ENCODE peak calls at places on chromosomes 16 and 17, in six cellular contexts. I, H, S, B, T and X are unnamed samples.

GRCh38 chr17:79038545-79039135 is 14.7 kb downstream of the C1QTNF1 start:
- ATAC-seq in I (peak), H (no peak), S (peak), B (peak), T (no peak), X (peak)

GRCh38 chr17:2566056-2566455 is 27.4 kb upstream of the PAFAH1B1 start:
- ATAC-seq in I (no peak), H (no peak), S (no peak), B (no peak), T (no peak), X (no peak)

GRCh38 chr16:2040031-2040430 is 7.6 kb downstream of the NTHL1 start:
- ATAC-seq in I (no peak), H (no peak), S (no peak), B (no peak), T (peak), X (no peak)

GRCh38 chr17:15343749-15344148 is 2.4 kb upstream of the TEKT3 start:
- ATAC-seq in I (no peak), H (no peak), S (no peak), B (no peak), T (no peak), X (no peak)

GRCh38 chr16:3528406-3528805 is 27.6 kb downstream of the CLUAP1 start:
- ATAC-seq in I (no peak), H (no peak), S (no peak), B (no peak), T (no peak), X (no peak)

GRCh38 chr17:49387374-49388289 is 25.6 kb upstream of the ZNF652 start:
- ATAC-seq in I (no peak), H (peak), S (peak), B (peak), T (peak), X (no peak)

GRCh38 chr16:27495191-27495590 is 54.5 kb downstream of the GTF3C1 start:
- ATAC-seq in I (peak), H (no peak), S (no peak), B (no peak), T (no peak), X (peak)

GRCh38 chr16:53191413-53191812 is 136.6 kb downstream of the CHD9 start:
- ATAC-seq in I (no peak), H (no peak), S (no peak), B (no peak), T (no peak), X (no peak)

GRCh38 chr16:18943414-18943813 is 17.2 kb upstream of the SMG1 start:
- ATAC-seq in I (no peak), H (no peak), S (no peak), B (no peak), T (no peak), X (no peak)

GRCh38 chr17:45277992-45278391 is 16.1 kb upstream of the SPATA32 start:
- ATAC-seq in I (peak), H (no peak), S (no peak), B (peak), T (no peak), X (peak)
- TF ChIP-seq EP300 in I (no peak), H (no peak), S (no peak), B (no peak), T (no peak), X (no peak)

DNA sequence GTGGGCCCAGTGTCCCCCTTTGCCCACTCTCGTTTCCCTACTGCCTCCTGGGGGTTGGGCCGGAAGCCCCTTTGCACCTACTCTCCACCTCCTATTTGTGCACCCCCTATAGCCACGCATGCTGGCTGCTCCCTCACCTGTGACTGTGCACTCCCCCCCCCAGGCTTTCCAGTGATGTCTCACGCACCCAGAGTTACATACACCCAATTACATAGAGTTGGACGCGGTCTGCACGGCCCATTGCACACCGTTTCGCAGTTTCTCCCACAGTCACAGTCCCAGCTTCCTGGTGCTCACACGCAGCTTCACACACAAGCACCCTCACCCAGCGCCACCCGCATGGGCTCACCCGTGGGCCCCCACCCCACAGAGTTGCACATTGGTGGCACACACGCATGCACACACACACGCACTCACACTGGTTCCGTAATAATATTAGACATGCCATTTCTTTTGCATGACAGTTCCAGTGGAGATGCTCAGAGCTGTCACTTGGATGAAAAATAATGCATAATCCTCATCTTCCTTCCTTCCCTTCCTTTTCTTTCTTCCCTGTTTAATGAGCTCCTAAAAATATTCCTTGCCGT is 21.5 kb upstream of the C1QL1 start:
- ATAC-seq in I (no peak), H (no peak), S (peak), B (no peak), T (no peak), X (no peak)
- TF ChIP-seq EP300 in I (no peak), H (no peak), S (no peak), B (no peak), T (no peak), X (no peak)

DNA sequence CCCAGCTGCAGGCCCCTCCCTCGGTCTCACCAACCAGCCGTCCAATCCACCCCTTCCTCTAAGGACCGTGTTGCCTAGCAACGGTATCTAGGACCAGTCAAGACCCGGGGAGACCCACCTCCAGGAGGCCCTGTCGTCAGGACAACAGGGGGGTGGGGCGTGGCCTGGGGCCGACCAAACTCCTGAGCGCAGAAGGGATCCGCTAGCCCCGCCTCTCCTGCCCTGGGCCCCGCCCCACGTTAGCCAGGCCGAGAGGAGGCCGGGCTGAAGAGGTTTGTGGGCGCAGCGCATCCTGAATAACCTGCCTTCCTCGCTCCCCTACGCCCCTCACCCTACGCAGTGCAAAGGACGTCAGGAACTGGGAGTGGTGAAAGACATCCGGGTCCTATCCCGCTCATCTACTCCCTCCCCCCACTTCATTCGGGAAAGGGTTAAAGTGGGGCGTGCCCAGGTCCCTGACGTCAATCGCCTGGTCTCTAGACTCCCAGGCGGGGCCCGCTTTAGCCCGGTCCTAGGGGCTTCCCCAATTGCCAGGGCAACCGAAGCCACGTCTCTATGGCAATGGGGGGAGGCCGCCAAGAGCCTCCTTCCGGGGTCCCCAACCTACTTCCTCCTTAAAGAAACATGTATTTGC is 14.7 kb downstream of the DLG4 start:
- ATAC-seq in I (peak), H (peak), S (peak), B (peak), T (no peak), X (peak)
- TF ChIP-seq EP300 in I (no peak), H (no peak), S (peak), B (no peak), T (no peak), X (no peak)

DNA sequence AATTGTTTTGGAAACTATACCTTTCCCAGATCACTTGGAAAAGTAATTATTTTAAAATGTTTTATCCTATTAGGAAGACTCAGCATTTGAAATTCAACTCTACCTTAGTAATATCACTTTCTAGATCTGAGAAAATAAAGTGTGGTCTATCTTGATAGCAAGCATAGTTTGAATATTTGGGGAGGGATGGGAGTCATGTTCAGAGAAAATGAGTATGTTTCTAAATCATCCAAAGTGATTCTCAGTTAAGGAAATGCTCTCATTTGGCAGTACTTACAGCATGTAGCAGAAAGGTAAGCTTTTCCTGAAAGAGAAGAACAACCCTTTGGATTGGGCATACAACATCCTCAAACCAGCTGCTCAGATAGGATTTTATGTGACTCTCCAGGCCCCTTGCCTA is 6.9 kb downstream of the C17orf75 start:
- ATAC-seq in I (no peak), H (no peak), S (no peak), B (no peak), T (no peak), X (no peak)
- TF ChIP-seq EP300 in I (no peak), H (no peak), S (no peak), B (no peak), T (no peak), X (no peak)